ENCODE peak calls at places on chromosomes 11 and 22, in six cellular contexts. W, E, D, J, U and B are unnamed samples.

GRCh38 chr22:30325065-30325720 is 1.5 kb downstream of the TBC1D10A start:
- DNase-seq in W (no peak), E (no peak), D (peak; percentile 81), J (peak; percentile 54), U (peak; percentile 51), B (no peak)

GRCh38 chr22:32411388-32411787 is 659 bp downstream of the RTCB start:
- DNase-seq in W (no peak), E (no peak), D (no peak), J (no peak), U (no peak), B (no peak)

GRCh38 chr11:35998651-35999050 is 54.8 kb downstream of the LDLRAD3 start:
- DNase-seq in W (no peak), E (no peak), D (no peak), J (no peak), U (no peak), B (no peak)

GRCh38 chr11:36156486-36157150 is 132.6 kb downstream of the COMMD9 start:
- DNase-seq in W (no peak), E (no peak), D (no peak), J (no peak), U (peak; percentile 54), B (no peak)

GRCh38 chr22:46001426-46002106 is 24.6 kb upstream of the WNT7B start:
- DNase-seq in W (no peak), E (no peak), D (no peak), J (no peak), U (no peak), B (no peak)

GRCh38 chr11:26199341-26199740 is 132.6 kb upstream of the ANO3 start:
- DNase-seq in W (no peak), E (no peak), D (no peak), J (no peak), U (no peak), B (no peak)

GRCh38 chr22:24542641-24543040 is 12.3 kb downstream of the GUCD1 start:
- DNase-seq in W (no peak), E (peak; percentile 78), D (no peak), J (no peak), U (no peak), B (no peak)

GRCh38 chr11:20488352-20488751 is 100.8 kb downstream of the PRMT3 start:
- DNase-seq in W (no peak), E (no peak), D (no peak), J (no peak), U (no peak), B (no peak)

GRCh38 chr11:1574256-1575242 is 2.5 kb upstream of the DUSP8 start:
- DNase-seq in W (peak; percentile 77), E (no peak), D (no peak), J (peak; percentile 73), U (peak; percentile 63), B (no peak)

GRCh38 chr11:21769188-21769587 is 423.7 kb upstream of the ANO5 start:
- DNase-seq in W (no peak), E (no peak), D (no peak), J (no peak), U (no peak), B (no peak)

GRCh38 chr11:63882555-63883242 is 34.3 kb downstream of the RCOR2 start:
- DNase-seq in W (no peak), E (no peak), D (no peak), J (no peak), U (no peak), B (no peak)

DNA sequence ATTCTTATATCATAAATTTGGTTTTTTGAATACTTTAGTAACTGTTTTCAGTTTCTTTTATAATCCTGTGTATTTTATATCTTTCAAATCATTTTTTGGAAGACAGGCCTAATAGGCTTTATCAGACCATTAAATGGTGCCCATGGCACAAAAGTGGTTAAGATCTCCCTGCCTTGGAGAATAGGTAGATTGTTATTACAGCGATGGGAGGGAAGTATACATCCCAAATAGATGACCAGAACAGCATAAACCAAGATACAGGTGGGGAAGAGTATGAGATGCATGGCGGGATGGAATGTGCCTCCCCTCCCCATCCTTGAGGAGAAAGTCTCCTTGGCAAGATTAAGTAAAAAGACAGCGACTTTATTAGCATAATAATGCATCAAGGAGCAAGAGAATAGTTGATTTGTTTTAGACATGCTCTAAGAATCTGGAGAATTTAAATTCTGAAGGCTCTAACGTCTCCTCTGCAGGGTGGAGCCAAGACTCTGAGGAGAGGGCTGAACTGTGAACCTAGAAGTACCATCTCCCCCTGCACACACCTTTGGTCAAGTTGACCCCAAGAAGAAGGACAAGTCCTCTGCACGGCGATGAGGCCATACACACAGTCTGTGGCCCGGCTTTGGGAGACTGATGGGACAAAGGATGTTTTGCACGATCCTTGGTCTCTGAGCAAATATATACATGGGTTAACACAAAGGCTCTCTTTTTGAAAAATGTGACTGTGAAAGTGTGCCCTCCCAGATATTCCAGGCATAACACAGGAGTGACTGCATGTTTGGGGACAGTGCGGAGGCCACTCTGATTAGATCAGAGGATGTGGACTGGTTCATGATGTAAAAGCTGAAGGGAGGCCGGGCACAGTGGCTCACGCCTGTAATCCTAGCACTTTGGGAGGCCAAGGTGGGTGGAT is 61.1 kb upstream of the SLC35C1 start:
- DNase-seq in W (no peak), E (no peak), D (no peak), J (no peak), U (no peak), B (no peak)
- TF ChIP-seq POLR2A in W (no peak), E (no peak), D (no peak), J (no peak), U (no peak), B (no peak)

GRCh38 chr11:65422633-65423515 is at the start of gene NEAT1:
- DNase-seq in W (no peak), E (peak; percentile 99), D (peak; percentile 97), J (peak; percentile 95), U (peak; percentile 99), B (peak; percentile 100)
- TF ChIP-seq POLR2A in W (peak; percentile 99), E (peak; percentile 100), D (peak; percentile 93), J (peak; percentile 99), U (peak; percentile 100), B (peak; percentile 79)

DNA sequence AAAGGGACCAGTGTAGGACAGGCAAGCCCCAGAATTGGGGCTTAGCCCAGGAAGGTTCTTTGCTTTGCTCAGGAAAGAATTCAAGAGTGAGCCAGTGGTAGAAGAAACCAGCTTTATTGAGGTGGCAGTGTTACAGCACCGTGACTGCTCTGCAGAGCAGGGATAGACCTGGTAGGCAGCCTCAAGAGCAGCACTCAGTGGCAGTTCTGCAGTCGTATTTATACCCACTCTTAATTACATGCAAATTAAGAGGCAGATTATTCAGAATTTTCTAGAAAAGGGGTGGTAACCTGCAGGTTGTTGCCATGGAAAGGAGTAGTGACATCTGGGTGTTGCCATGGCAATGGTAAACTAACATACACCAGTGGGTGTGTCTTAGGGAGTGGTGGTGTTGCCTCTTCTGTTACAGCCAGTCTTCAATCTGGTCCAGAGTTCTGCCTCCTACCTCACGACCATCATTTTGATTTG is 84.8 kb upstream of the RAB1B start:
- DNase-seq in W (no peak), E (no peak), D (no peak), J (peak; percentile 62), U (no peak), B (no peak)
- TF ChIP-seq POLR2A in W (no peak), E (no peak), D (no peak), J (no peak), U (no peak), B (no peak)

GRCh38 chr11:12474871-12475270 is 97.5 kb downstream of the PARVA start:
- DNase-seq in W (no peak), E (no peak), D (no peak), J (no peak), U (no peak), B (no peak)
- TF ChIP-seq POLR2A in W (no peak), E (no peak), D (no peak), J (no peak), U (no peak), B (no peak)

DNA sequence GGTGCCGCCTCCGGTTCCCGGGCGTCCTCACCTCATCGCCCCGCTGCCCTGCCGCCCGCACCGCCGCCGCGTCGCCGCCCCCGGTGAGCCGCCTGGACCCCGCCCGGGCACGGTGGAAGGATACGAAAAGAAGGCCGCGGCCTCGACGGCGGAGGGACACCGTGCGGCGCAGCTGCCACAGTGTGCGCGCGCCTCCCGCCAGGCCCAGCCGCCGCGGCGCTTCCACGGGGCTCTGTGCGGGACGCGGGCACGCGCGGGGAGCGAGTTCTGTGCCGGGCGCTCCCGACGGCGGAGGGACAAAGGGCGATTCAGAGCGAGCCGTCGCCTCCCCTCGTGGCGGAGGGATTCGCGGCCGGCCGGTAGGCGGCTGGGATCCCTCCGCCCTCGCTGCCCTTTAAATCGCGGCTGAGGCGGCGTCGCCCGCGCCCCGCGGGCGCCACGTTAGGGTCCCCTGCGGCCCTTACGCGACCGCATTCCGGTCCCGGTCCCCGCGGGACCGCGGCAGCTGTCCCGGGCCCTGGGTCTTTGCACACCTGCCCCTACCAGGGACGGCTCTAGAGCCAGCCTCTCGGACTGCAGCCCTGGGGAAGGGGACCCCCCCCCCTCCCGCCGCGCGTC is 568 bp upstream of the KMT5B start:
- DNase-seq in W (peak; percentile 81), E (peak; percentile 84), D (peak; percentile 78), J (peak; percentile 98), U (peak; percentile 91), B (no peak)
- TF ChIP-seq POLR2A in W (peak; percentile 95), E (peak; percentile 94), D (no peak), J (peak; percentile 98), U (peak; percentile 73), B (no peak)

GRCh38 chr22:27698830-27699229 is 102.7 kb downstream of the MN1 start:
- DNase-seq in W (no peak), E (no peak), D (no peak), J (no peak), U (no peak), B (no peak)
- TF ChIP-seq POLR2A in W (no peak), E (no peak), D (no peak), J (no peak), U (no peak), B (no peak)

GRCh38 chr22:37641251-37641949 is 1.9 kb downstream of the SH3BP1 start:
- DNase-seq in W (no peak), E (no peak), D (no peak), J (no peak), U (no peak), B (no peak)
- TF ChIP-seq POLR2A in W (no peak), E (no peak), D (no peak), J (no peak), U (no peak), B (no peak)

GRCh38 chr11:3823303-3823702 is 14.9 kb downstream of the PGAP2 start:
- DNase-seq in W (no peak), E (no peak), D (no peak), J (peak; percentile 29), U (no peak), B (no peak)

GRCh38 chr11:3823762-3824506 is 15.6 kb downstream of the PGAP2 start:
- DNase-seq in W (no peak), E (no peak), D (no peak), J (no peak), U (no peak), B (no peak)

GRCh38 chr11:3825473-3826154 is 15.1 kb downstream of the RHOG start:
- DNase-seq in W (no peak), E (no peak), D (no peak), J (no peak), U (no peak), B (no peak)

GRCh38 chr11:3826721-3827120 is 14.0 kb downstream of the RHOG start:
- DNase-seq in W (no peak), E (no peak), D (no peak), J (no peak), U (no peak), B (no peak)

GRCh38 chr11:3824714-3825472 is 15.9 kb downstream of the RHOG start:
- DNase-seq in W (peak; percentile 89), E (no peak), D (no peak), J (peak; percentile 80), U (no peak), B (no peak)
- TF ChIP-seq POLR2A in W (no peak), E (no peak), D (no peak), J (no peak), U (no peak), B (no peak)